ENCODE peak calls at places on chromosome 17, in nine cellular contexts. One of them, this sample, is unnamed.

GRCh38 chr17:49910094-49910857 is 58.7 kb upstream of the DLX4 start:
- DNase-seq in WTC11: peak
- DNase-seq in NB4: no peak
- DNase-seq in H1: no peak
- DNase-seq in HCT116: no peak
- DNase-seq in HepG2: no peak
- DNase-seq in A549: peak
- DNase-seq in K562: peak
- DNase-seq in SK-N-SH: peak
- DNase-seq in this sample: peak

GRCh38 chr17:2776589-2777241 is 19.5 kb upstream of the RAP1GAP2 start:
- DNase-seq in NB4: no peak
- DNase-seq in A549: no peak
- DNase-seq in SK-N-SH: peak
- DNase-seq in K562: no peak
- DNase-seq in H1: no peak
- DNase-seq in HCT116: no peak
- DNase-seq in WTC11: peak
- DNase-seq in HepG2: peak
- DNase-seq in this sample: no peak

GRCh38 chr17:15262291-15263205 is 2.6 kb downstream of the PMP22 start:
- DNase-seq in K562: peak
- DNase-seq in HCT116: peak
- DNase-seq in SK-N-SH: peak
- DNase-seq in NB4: peak
- DNase-seq in HepG2: no peak
- DNase-seq in H1: no peak
- DNase-seq in A549: peak
- DNase-seq in WTC11: peak
- DNase-seq in this sample: peak

GRCh38 chr17:49822829-49823228 is 25.0 kb downstream of the TAC4 start:
- DNase-seq in A549: no peak
- DNase-seq in HCT116: no peak
- DNase-seq in K562: no peak
- DNase-seq in H1: no peak
- DNase-seq in HepG2: no peak
- DNase-seq in WTC11: no peak
- DNase-seq in NB4: no peak
- DNase-seq in SK-N-SH: no peak
- DNase-seq in this sample: no peak

GRCh38 chr17:12133183-12133582 is 112.5 kb downstream of the MAP2K4 start:
- DNase-seq in A549: no peak
- DNase-seq in HepG2: no peak
- DNase-seq in H1: no peak
- DNase-seq in NB4: no peak
- DNase-seq in WTC11: no peak
- DNase-seq in SK-N-SH: no peak
- DNase-seq in K562: no peak
- DNase-seq in HCT116: no peak
- DNase-seq in this sample: no peak

GRCh38 chr17:75142236-75142971 is 10.9 kb upstream of the NT5C start:
- DNase-seq in A549: no peak
- DNase-seq in K562: no peak
- DNase-seq in HCT116: no peak
- DNase-seq in HepG2: no peak
- DNase-seq in H1: no peak
- DNase-seq in NB4: no peak
- DNase-seq in SK-N-SH: no peak
- DNase-seq in WTC11: no peak
- DNase-seq in this sample: no peak

GRCh38 chr17:38888842-38889241 is 19.0 kb downstream of the LASP1 start:
- DNase-seq in A549: no peak
- DNase-seq in WTC11: no peak
- DNase-seq in HepG2: no peak
- DNase-seq in NB4: no peak
- DNase-seq in H1: no peak
- DNase-seq in SK-N-SH: no peak
- DNase-seq in HCT116: no peak
- DNase-seq in K562: no peak
- DNase-seq in this sample: no peak

GRCh38 chr17:5919104-5919503 is 151.1 kb upstream of the WSCD1 start:
- DNase-seq in NB4: no peak
- DNase-seq in K562: no peak
- DNase-seq in SK-N-SH: no peak
- DNase-seq in HepG2: no peak
- DNase-seq in HCT116: no peak
- DNase-seq in H1: peak
- DNase-seq in WTC11: peak
- DNase-seq in A549: no peak
- DNase-seq in this sample: no peak

GRCh38 chr17:50935201-50936124 is 69.3 kb upstream of the TOB1 start:
- DNase-seq in HCT116: no peak
- DNase-seq in NB4: no peak
- DNase-seq in SK-N-SH: no peak
- DNase-seq in WTC11: no peak
- DNase-seq in H1: no peak
- DNase-seq in HepG2: peak
- DNase-seq in A549: peak
- DNase-seq in K562: no peak
- DNase-seq in this sample: no peak

GRCh38 chr17:38617967-38618760 is 12.4 kb upstream of the SRCIN1 start:
- DNase-seq in NB4: no peak
- DNase-seq in HepG2: peak
- DNase-seq in A549: no peak
- DNase-seq in H1: no peak
- DNase-seq in SK-N-SH: no peak
- DNase-seq in HCT116: no peak
- DNase-seq in K562: no peak
- DNase-seq in WTC11: peak
- DNase-seq in this sample: no peak

GRCh38 chr17:4573682-4574081 is 10.6 kb upstream of the SMTNL2 start:
- DNase-seq in NB4: no peak
- DNase-seq in H1: no peak
- DNase-seq in HCT116: no peak
- DNase-seq in K562: no peak
- DNase-seq in A549: peak
- DNase-seq in SK-N-SH: no peak
- DNase-seq in HepG2: no peak
- DNase-seq in WTC11: no peak
- DNase-seq in this sample: no peak

GRCh38 chr17:43644081-43644480 is 17.6 kb downstream of the MEOX1 start:
- DNase-seq in HepG2: no peak
- DNase-seq in SK-N-SH: no peak
- DNase-seq in NB4: no peak
- DNase-seq in A549: no peak
- DNase-seq in WTC11: no peak
- DNase-seq in K562: no peak
- DNase-seq in HCT116: no peak
- DNase-seq in H1: no peak
- DNase-seq in this sample: no peak

GRCh38 chr17:77325826-77326581 is 185.2 kb downstream of the SEC14L1 start:
- DNase-seq in HepG2: no peak
- DNase-seq in K562: no peak
- DNase-seq in NB4: no peak
- DNase-seq in HCT116: no peak
- DNase-seq in A549: no peak
- DNase-seq in WTC11: peak
- DNase-seq in SK-N-SH: no peak
- DNase-seq in H1: no peak
- DNase-seq in this sample: no peak

GRCh38 chr17:74296548-74296936 is 22.5 kb downstream of the DNAI2 start:
- DNase-seq in K562: peak
- DNase-seq in A549: peak
- DNase-seq in HCT116: peak
- DNase-seq in SK-N-SH: peak
- DNase-seq in H1: peak
- DNase-seq in NB4: peak
- DNase-seq in WTC11: peak
- DNase-seq in HepG2: peak
- DNase-seq in this sample: peak

GRCh38 chr17:57004944-57005579 is 27.1 kb downstream of the SCPEP1 start:
- DNase-seq in SK-N-SH: no peak
- DNase-seq in NB4: peak
- DNase-seq in WTC11: no peak
- DNase-seq in HCT116: no peak
- DNase-seq in A549: peak
- DNase-seq in HepG2: no peak
- DNase-seq in K562: peak
- DNase-seq in H1: no peak
- DNase-seq in this sample: no peak

GRCh38 chr17:5897320-5897911 is 172.8 kb upstream of the WSCD1 start:
- DNase-seq in K562: no peak
- DNase-seq in HepG2: no peak
- DNase-seq in SK-N-SH: no peak
- DNase-seq in H1: peak
- DNase-seq in A549: no peak
- DNase-seq in WTC11: peak
- DNase-seq in HCT116: no peak
- DNase-seq in NB4: no peak
- DNase-seq in this sample: peak

DNA sequence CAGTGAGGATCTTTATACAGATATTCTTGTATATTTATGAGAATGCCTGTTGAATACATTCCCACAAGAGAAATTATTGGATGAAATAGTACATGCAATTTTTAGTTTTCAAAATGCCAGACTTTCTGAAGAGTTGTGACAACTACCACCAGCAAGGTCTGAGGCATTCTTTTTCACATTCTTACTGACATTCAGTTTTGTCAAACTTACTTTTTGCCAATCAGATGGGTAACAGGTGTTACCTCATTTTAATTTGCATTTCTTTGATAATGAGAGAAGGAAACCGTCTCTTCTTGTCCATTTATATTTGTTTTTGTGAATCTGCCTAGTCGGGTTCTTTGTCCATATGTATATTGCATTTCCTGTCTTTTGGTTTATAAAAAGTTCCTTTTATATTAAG is 24.3 kb downstream of the NOL11 start:
- DNase-seq in WTC11: no peak
- DNase-seq in HepG2: no peak
- DNase-seq in K562: no peak
- DNase-seq in A549: no peak
- DNase-seq in H1: no peak
- DNase-seq in SK-N-SH: no peak
- DNase-seq in HCT116: no peak
- DNase-seq in NB4: no peak
- DNase-seq in this sample: no peak
- TF ChIP-seq MAX in WTC11: no peak
- TF ChIP-seq MAX in HepG2: no peak
- TF ChIP-seq MAX in K562: no peak
- TF ChIP-seq MAX in A549: no peak
- TF ChIP-seq MAX in H1: no peak
- TF ChIP-seq MAX in SK-N-SH: no peak
- TF ChIP-seq MAX in HCT116: no peak
- TF ChIP-seq MAX in NB4: no peak
- TF ChIP-seq MAX in this sample: no peak

DNA sequence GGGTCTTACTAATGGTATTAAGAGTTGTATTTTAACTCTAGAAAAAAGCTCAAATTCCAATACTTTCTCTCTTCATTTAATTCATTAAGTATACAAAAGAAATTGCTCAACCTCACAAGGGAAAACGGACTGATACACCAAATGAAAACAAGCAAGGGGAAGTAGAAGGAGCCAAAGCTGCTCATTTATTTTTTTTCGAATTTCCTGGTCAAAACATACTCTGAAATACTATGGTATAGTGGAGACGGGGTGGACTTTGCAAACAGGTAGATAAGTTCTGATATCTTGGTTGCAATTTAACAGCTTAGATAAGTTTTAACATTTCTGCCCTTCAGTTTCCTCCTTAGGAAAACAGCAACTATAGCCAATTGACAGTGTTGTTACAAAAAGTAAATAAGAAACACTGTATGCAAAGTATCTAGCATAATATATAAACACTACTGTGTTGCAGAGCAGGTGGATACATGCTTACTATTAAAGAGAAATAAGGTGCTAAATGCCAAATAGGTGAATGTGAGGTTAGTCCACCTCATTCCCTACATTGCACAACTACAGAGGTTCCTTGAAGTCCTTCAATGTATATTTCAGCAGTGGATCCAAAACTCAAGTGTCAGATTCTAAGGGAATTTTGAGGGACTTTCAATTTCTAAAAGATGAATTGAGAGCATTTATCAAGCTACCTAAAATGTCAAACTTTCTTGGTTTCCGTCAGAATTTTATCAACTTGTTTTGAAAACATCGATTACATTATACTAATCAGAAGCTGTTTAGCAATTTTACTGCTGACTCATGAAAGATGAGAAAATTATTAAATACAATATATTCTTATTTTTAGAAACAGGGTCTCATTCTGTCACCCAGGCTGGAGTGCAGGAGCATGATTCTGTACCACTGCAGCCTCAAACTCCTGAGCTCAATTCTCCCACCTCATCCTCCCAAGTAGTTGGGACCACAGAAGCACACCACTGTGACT is 11.0 kb downstream of the CCDC47 start:
- DNase-seq in NB4: no peak
- DNase-seq in HepG2: no peak
- DNase-seq in A549: no peak
- DNase-seq in WTC11: no peak
- DNase-seq in SK-N-SH: no peak
- DNase-seq in K562: no peak
- DNase-seq in H1: no peak
- DNase-seq in HCT116: no peak
- DNase-seq in this sample: peak
- TF ChIP-seq MAX in NB4: no peak
- TF ChIP-seq MAX in HepG2: no peak
- TF ChIP-seq MAX in A549: no peak
- TF ChIP-seq MAX in WTC11: no peak
- TF ChIP-seq MAX in SK-N-SH: no peak
- TF ChIP-seq MAX in K562: no peak
- TF ChIP-seq MAX in H1: no peak
- TF ChIP-seq MAX in HCT116: no peak
- TF ChIP-seq MAX in this sample: no peak

DNA sequence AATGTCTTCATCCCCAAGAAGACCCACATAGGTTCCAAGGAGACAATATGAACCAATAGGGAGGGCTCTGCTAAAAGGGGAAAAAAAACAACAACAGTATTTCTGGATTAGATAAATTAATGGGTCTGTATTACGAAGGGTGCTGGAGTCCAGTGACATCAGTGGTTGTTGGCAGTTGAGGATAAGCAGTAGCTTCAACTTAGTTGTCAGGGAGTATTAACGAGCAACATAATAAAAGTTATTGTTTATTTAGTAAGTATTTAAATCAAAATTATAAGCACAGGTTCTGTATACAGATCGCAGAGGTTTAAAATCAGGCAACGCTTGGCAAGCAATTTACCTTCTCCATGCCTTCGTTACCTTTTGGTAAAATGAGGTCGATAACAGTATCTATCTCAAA is 7.6 kb upstream of the CACNG4 start:
- DNase-seq in HepG2: no peak
- DNase-seq in K562: no peak
- DNase-seq in H1: no peak
- DNase-seq in HCT116: no peak
- DNase-seq in WTC11: no peak
- DNase-seq in A549: no peak
- DNase-seq in NB4: no peak
- DNase-seq in SK-N-SH: no peak
- DNase-seq in this sample: no peak
- TF ChIP-seq MAX in HepG2: no peak
- TF ChIP-seq MAX in K562: no peak
- TF ChIP-seq MAX in H1: no peak
- TF ChIP-seq MAX in HCT116: no peak
- TF ChIP-seq MAX in WTC11: no peak
- TF ChIP-seq MAX in A549: no peak
- TF ChIP-seq MAX in NB4: no peak
- TF ChIP-seq MAX in SK-N-SH: no peak
- TF ChIP-seq MAX in this sample: no peak

GRCh38 chr17:46931596-46931995 is 8.6 kb downstream of the GOSR2 start:
- DNase-seq in HepG2: no peak
- DNase-seq in HCT116: no peak
- DNase-seq in WTC11: no peak
- DNase-seq in A549: no peak
- DNase-seq in SK-N-SH: no peak
- DNase-seq in NB4: no peak
- DNase-seq in H1: no peak
- DNase-seq in K562: no peak
- DNase-seq in this sample: no peak
- TF ChIP-seq MAX in HepG2: no peak
- TF ChIP-seq MAX in HCT116: no peak
- TF ChIP-seq MAX in WTC11: no peak
- TF ChIP-seq MAX in A549: no peak
- TF ChIP-seq MAX in SK-N-SH: no peak
- TF ChIP-seq MAX in NB4: no peak
- TF ChIP-seq MAX in H1: no peak
- TF ChIP-seq MAX in K562: no peak
- TF ChIP-seq MAX in this sample: no peak